ENCODE peak calls at places on chromosomes 6 and 20, in eight cellular contexts. I is HCT116, O is GM23338, Z is HepG2, X is endothelial cell of umbilical vein, L is GM12878, D is H1, M is K562. R is an unnamed sample.

GRCh38 chr6:158642805-158643489 is 1.6 kb downstream of the DYNLT1 start:
- DNase-seq in Z (no peak), O (no peak), D (no peak), X (peak), M (no peak), I (no peak), L (no peak), R (no peak)

GRCh38 chr6:43334466-43335095 is 26.0 kb upstream of the CRIP3 start:
- DNase-seq in L (no peak), D (no peak), M (peak), O (peak), I (peak), X (peak), Z (peak), R (peak)

GRCh38 chr6:85795966-85796365 is 153.3 kb upstream of the SYNCRIP start:
- DNase-seq in I (no peak), O (no peak), M (no peak), L (no peak), X (no peak), D (no peak), Z (no peak), R (peak)

GRCh38 chr6:128981716-128982115 is 98.8 kb downstream of the LAMA2 start:
- DNase-seq in D (no peak), X (no peak), L (no peak), Z (no peak), M (no peak), O (no peak), I (no peak), R (no peak)

GRCh38 chr20:63735859-63736718 is at the start of gene LIME1:
- DNase-seq in L (no peak), I (no peak), O (no peak), M (peak), Z (no peak), D (peak), X (no peak), R (no peak)

GRCh38 chr20:19876828-19877227 is 118.8 kb downstream of the RIN2 start:
- DNase-seq in L (no peak), X (no peak), M (no peak), O (no peak), Z (no peak), I (no peak), D (no peak), R (no peak)

GRCh38 chr6:42199106-42199981 is 4.6 kb upstream of the GUCA1B start:
- DNase-seq in X (no peak), D (no peak), M (peak), O (no peak), I (no peak), Z (peak), L (no peak), R (no peak)

GRCh38 chr20:14865169-14865568 is 527.8 kb upstream of the FLRT3 start:
- DNase-seq in L (no peak), M (no peak), X (no peak), D (no peak), Z (no peak), I (no peak), O (no peak), R (no peak)

GRCh38 chr6:139600919-139601470 is 226.5 kb upstream of the CITED2 start:
- DNase-seq in M (no peak), Z (no peak), O (no peak), X (no peak), I (no peak), L (peak), D (no peak), R (no peak)

GRCh38 chr6:56552212-56553130 is 90.2 kb downstream of the DST start:
- DNase-seq in L (no peak), X (no peak), I (no peak), Z (no peak), O (no peak), M (no peak), D (no peak), R (no peak)

GRCh38 chr6:32298632-32299336 is 72.9 kb downstream of the TSBP1 start:
- DNase-seq in L (no peak), O (no peak), I (no peak), Z (peak), X (no peak), M (no peak), D (no peak), R (no peak)

GRCh38 chr6:155040154-155040553 is 45.0 kb downstream of the TIAM2 start:
- DNase-seq in L (no peak), D (peak), X (no peak), M (no peak), O (peak), Z (no peak), I (no peak), R (no peak)

GRCh38 chr6:113994934-113995342 is 24.0 kb upstream of the HDAC2 start:
- DNase-seq in I (peak), M (peak), O (peak), D (peak), L (no peak), X (peak), Z (peak), R (peak)

GRCh38 chr6:142592876-142593275 is 291.1 kb downstream of the ADGRG6 start:
- DNase-seq in I (no peak), O (no peak), D (no peak), L (no peak), M (no peak), X (no peak), Z (no peak), R (no peak)

GRCh38 chr6:168387911-168388310 is 53.1 kb upstream of the SMOC2 start:
- DNase-seq in X (no peak), O (no peak), M (no peak), L (no peak), Z (no peak), I (no peak), D (no peak), R (no peak)

DNA sequence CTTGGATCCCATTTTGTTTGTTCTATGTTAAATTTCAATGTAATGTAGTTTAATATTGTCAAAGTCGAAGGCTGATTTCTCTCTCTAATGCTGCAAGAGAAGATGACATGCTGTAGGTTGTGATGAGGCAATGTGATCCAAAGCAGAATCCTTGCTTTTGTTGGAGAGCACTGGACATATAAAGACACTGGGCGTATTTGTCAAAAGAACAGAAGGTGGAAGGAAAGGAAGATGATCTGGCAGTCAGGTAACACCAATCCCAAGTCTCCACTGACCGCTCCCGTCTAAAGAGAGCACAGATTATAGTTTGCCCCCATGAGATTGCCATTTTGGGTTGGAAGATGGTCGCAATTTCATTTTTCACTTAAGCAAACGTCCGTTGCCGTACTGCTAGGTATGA is 935 bp upstream of the RFX6 start:
- DNase-seq in M (no peak), I (no peak), O (no peak), L (no peak), D (no peak), Z (no peak), X (no peak), R (no peak)
- TF ChIP-seq EZH2 in M (no peak), I (no peak), O (peak), L (no peak), D (no peak), Z (no peak), X (no peak), R (no peak)

DNA sequence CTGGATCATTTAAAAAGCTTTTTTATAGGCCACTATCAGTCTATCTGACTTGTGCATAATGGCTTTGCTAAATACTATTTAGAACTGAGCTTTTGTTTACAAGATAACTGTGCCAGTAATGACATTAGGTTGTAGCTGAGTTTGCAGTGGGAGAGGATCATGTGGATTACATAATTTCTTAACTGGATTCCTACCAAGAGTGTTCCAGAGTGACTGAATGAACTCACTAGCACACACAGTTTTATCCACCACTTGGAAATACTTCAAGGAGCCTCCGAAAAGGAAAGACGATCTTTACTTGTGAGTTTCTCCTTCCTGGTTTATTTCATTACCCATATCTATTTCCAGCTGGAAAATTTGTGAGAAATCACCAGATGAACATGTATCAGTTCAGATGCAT is 10.9 kb upstream of the SYNE1 start:
- DNase-seq in M (no peak), O (no peak), L (no peak), I (no peak), X (no peak), Z (no peak), D (no peak), R (no peak)
- TF ChIP-seq POLR2AphosphoS5 in M (no peak), O (no peak), L (no peak), I (no peak), X (no peak), Z (no peak), D (no peak), R (no peak)

DNA sequence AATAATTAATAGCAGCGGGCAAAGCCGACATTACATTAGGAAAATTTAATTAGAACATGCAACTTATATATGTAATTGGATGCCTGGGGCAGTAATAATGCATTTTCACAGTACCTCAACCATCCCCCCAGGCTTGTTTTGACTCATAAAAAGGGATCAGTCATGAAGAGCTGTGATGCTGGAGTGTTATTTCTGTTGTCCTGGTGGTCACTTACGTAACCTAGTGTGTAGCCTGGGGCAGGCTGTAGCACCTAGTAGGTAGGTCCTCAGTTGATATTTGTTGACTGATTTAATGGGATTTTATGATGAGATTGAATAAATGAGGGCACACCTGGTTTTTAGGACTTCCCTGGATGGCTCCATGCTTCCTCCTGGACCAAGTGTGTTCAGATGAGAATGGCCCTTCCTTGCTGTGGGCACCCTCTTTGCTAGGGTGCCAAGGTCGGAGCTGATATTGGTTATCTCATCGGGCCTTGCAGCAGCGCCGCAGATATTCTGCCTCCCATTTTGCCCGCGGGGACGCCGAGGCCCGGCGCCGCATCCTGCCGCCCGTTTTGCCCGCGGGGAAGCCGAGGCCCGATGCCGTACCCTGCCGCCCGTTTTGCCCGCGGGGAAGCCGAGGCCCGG is 128.8 kb downstream of the CDH26 start:
- DNase-seq in O (no peak), D (no peak), I (no peak), X (no peak), M (no peak), L (no peak), Z (no peak), R (no peak)
- TF ChIP-seq EZH2 in O (no peak), D (no peak), I (no peak), X (no peak), M (no peak), L (no peak), Z (peak), R (peak)

DNA sequence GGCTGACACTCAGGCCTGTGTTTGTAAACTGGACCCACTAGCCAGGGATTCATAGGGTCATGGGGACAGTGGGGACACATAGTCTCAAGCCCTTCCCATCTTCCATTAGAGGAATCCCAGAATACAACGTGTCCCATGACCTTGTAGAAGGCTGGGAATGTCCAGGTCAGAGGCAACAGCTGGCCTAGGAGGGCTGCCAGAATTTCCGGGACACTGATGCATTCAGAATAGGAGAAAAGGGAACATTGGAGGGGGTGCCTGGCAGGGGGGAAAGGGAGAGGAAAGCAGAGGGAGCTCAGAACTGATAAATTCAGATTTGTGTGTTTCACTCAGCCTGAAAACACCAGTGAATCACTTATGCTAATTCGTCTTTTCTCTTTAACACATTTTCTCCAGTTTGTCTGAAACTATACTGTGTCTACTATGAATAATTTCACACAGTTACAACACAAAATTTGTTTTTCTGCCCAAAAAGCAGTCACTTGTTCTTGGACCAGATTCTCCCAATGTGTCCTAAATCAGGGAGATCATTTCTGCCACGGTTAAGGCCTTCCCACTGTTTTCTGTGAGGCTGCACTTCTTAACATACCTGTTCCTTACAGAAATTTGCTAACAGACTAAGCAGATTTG is 35.4 kb upstream of the BMP2 start:
- DNase-seq in D (no peak), Z (no peak), O (no peak), X (no peak), I (no peak), L (no peak), M (no peak), R (no peak)
- TF ChIP-seq POLR2AphosphoS5 in D (no peak), Z (no peak), O (no peak), X (no peak), I (no peak), L (no peak), M (no peak), R (no peak)

DNA sequence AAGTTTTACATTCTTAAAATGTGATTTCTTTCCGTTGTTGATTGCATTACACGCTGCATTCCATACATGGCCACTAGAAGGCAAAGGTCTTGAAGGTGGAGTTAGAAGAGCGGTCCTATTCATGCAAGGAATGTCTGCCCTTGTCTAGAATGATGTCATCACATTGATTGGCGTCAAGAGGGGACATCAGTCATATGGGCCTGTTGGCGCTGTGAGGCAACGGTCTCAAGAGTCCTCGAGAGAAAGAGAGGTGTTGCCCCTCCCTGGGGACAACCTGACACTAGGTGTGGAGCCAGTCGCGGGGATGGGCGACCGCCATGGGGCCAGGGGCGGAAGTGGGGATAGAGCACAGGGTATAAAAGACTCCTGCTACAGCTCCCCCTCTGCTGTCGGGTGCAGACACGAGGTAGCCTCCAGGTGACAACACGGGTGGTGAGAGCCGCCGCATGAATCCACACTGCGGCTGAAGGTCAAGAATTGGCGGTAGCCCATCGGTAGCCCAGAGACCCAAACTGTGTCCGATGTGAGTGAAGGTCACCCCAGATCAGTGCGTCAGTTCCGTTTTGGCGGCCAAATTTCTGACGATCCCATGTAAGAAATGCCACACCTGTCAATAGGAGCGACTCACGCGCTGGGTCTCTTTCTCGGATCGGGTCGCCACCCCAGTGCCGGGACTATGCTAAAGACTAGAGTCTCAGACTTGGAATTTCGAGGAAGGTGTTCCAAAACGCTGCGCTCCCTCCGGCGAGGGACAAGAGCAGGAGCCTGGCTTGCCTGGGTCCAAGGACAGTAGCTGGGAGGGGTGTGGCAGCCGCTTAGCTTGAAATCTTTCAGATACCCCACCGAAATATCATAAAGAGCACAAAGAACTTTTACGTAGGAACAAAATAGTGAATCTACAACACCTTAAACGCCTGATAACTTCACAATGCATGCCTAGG is 93.2 kb upstream of the ZNF184 start:
- DNase-seq in L (no peak), X (no peak), I (no peak), O (peak), M (no peak), D (peak), Z (peak), R (no peak)
- TF ChIP-seq EZH2 in L (no peak), X (peak), I (no peak), O (no peak), M (no peak), D (no peak), Z (no peak), R (no peak)

GRCh38 chr20:24871429-24872213 is 77.4 kb upstream of the CST7 start:
- DNase-seq in D (no peak), X (no peak), M (no peak), L (no peak), Z (no peak), I (no peak), O (no peak), R (no peak)

GRCh38 chr20:24877652-24878051 is 71.4 kb upstream of the CST7 start:
- DNase-seq in I (no peak), O (no peak), L (no peak), Z (no peak), D (no peak), M (no peak), X (no peak), R (no peak)

GRCh38 chr20:24872291-24873014 is 76.6 kb upstream of the CST7 start:
- DNase-seq in M (no peak), D (no peak), L (no peak), Z (no peak), X (no peak), I (no peak), O (no peak), R (no peak)

GRCh38 chr20:24873015-24873620 is 76.0 kb upstream of the CST7 start:
- DNase-seq in I (no peak), M (no peak), O (no peak), L (no peak), Z (no peak), X (no peak), D (no peak), R (no peak)

GRCh38 chr20:24875078-24875477 is 74.0 kb upstream of the CST7 start:
- DNase-seq in X (no peak), M (no peak), L (no peak), O (no peak), I (no peak), D (no peak), Z (no peak), R (no peak)
- TF ChIP-seq POLR2AphosphoS5 in X (no peak), M (no peak), L (no peak), O (no peak), I (no peak), D (no peak), Z (no peak), R (no peak)

GRCh38 chr20:40690836-40691565 is 2.0 kb upstream of the MAFB start:
- DNase-seq in I (no peak), O (peak), L (no peak), X (no peak), D (no peak), Z (no peak), M (no peak), R (no peak)
- TF ChIP-seq EZH2 in I (no peak), O (peak), L (no peak), X (peak), D (peak), Z (no peak), M (no peak), R (no peak)

DNA sequence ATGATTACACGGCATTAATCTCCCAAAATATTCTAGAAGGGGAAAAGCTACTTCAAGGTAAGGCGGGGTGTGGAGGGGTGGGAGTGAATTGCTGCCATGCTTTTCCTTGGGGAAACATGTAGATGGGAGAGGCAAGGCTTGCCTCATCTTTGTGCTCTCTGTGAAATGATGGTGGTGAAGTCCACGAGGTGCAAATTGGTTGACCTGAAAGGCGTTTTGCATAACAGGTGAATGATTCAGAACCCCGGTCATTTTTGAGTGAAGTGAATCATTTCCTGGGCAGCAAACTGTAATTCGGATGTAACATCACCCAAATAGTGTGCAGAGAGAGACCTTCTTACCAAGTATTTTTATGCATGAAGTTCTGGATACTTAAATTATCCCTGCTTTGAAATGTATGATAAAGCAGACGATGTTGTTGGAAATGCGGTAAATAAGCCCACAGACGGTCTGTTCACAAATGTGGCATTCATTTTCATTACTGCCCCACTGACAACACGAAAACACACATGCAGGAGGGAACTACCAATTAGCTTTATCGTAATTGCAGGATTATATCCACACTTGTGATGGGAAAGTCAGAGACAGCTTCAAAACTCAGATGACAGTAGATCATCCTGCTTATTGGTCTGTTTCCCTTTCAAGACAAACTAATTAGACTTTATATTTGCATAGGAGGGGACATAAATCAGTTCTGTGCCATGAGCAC is 3.0 kb downstream of the CDH4 start:
- DNase-seq in L (no peak), I (no peak), M (no peak), D (no peak), Z (no peak), X (no peak), O (no peak), R (no peak)
- TF ChIP-seq POLR2AphosphoS5 in L (no peak), I (no peak), M (no peak), D (no peak), Z (no peak), X (no peak), O (no peak), R (no peak)

DNA sequence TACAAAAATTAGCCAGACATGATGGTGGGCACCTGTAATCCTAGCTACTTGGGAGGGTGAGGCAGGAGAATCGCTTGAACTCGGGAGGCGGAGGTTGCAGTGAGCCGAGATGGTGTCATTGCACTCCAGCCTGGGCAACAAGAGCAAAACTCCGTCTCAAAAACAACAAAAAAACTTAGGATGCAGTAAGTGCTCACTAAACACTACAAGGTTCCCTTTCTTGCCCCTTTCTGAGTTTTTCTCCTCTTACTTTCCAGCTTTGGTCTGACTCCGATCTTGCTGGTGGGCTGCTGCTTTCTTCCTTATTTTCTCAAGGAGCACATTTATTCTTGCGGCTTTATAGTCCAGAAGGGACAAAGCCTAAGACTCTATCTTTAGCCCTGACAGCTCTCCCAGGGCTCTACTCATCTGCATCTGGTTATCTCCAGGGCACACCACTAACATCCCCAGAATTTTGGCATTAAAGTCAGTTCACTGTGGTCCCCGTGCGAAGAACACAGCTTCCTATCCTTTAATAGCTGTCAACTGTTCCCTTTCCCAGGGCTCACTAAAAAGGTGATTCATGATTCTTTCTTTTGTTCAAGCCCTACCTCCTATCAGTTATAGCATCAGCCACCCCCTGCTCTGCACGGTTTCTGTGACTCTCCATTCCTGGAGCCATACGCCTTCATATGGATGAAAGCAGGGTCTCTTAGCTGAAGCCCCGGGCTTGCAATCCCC is 17.1 kb upstream of the RPN2 start:
- DNase-seq in O (no peak), I (no peak), X (no peak), D (no peak), M (peak), L (no peak), Z (no peak), R (no peak)
- TF ChIP-seq EZH2 in O (no peak), I (no peak), X (no peak), D (no peak), M (no peak), L (no peak), Z (no peak), R (no peak)